ENCODE peak calls at places on chromosomes 1 and 21, in four cellular contexts. One of them, this sample, is unnamed.

GRCh38 chr1:169696273-169697100 is 14.9 kb downstream of the SELL start:
- DNase-seq in GM20000: no peak
- DNase-seq in NCI-H2171 treated with DMSO at 0.1 percent for 48 hours: no peak
- DNase-seq in GM04504: no peak
- DNase-seq in this sample: no peak

GRCh38 chr1:38746966-38747600 is 112.5 kb downstream of the RRAGC start:
- DNase-seq in GM20000: no peak
- DNase-seq in NCI-H2171 treated with DMSO at 0.1 percent for 48 hours: no peak
- DNase-seq in GM04504: no peak
- DNase-seq in this sample: no peak

GRCh38 chr21:36639769-36640168 is 59.1 kb upstream of the SIM2 start:
- DNase-seq in GM20000: no peak
- DNase-seq in NCI-H2171 treated with DMSO at 0.1 percent for 48 hours: peak
- DNase-seq in GM04504: no peak
- DNase-seq in this sample: no peak

GRCh38 chr1:201353186-201353940 is 24.1 kb downstream of the TNNT2 start:
- DNase-seq in GM20000: no peak
- DNase-seq in NCI-H2171 treated with DMSO at 0.1 percent for 48 hours: no peak
- DNase-seq in GM04504: no peak
- DNase-seq in this sample: no peak

GRCh38 chr1:234262754-234263105 is 110.5 kb upstream of the COA6 start:
- DNase-seq in GM20000: no peak
- DNase-seq in NCI-H2171 treated with DMSO at 0.1 percent for 48 hours: no peak
- DNase-seq in GM04504: no peak
- DNase-seq in this sample: no peak

GRCh38 chr1:78005755-78006154 is 1.0 kb downstream of the DNAJB4 start:
- DNase-seq in GM20000: no peak
- DNase-seq in NCI-H2171 treated with DMSO at 0.1 percent for 48 hours: peak
- DNase-seq in GM04504: peak
- DNase-seq in this sample: peak

GRCh38 chr1:225973158-225973557 is 26.0 kb downstream of the SDE2 start:
- DNase-seq in GM20000: no peak
- DNase-seq in NCI-H2171 treated with DMSO at 0.1 percent for 48 hours: peak
- DNase-seq in GM04504: no peak
- DNase-seq in this sample: no peak

GRCh38 chr1:170494369-170494768 is 37.6 kb upstream of the GORAB start:
- DNase-seq in GM20000: no peak
- DNase-seq in NCI-H2171 treated with DMSO at 0.1 percent for 48 hours: no peak
- DNase-seq in GM04504: no peak
- DNase-seq in this sample: peak

GRCh38 chr1:6956488-6957159 is 171.4 kb downstream of the CAMTA1 start:
- DNase-seq in GM20000: no peak
- DNase-seq in NCI-H2171 treated with DMSO at 0.1 percent for 48 hours: peak
- DNase-seq in GM04504: no peak
- DNase-seq in this sample: no peak